ENCODE peak calls at places on chromosomes 5 and 9, in six cellular contexts. K is RWPE1, N is heart left ventricle, D is fibroblast of lung, H is upper lobe of left lung, S is psoas muscle. O is an unnamed sample.

GRCh38 chr5:173554989-173555705 is 61.3 kb downstream of the BOD1 start:
- DNase-seq in K (no peak), N (no peak), D (no peak), H (peak; percentile 63), S (no peak), O (no peak)

GRCh38 chr9:129483467-129484324 is 137.2 kb downstream of the C9orf50 start:
- DNase-seq in K (peak; percentile 89), N (peak; percentile 91), D (peak; percentile 94), H (no peak), S (peak; percentile 89), O (no peak)

GRCh38 chr9:98989036-98990000 is 45.6 kb downstream of the COL15A1 start:
- DNase-seq in K (peak; percentile 51), N (no peak), D (peak; percentile 100), H (no peak), S (peak; percentile 83), O (no peak)

GRCh38 chr9:129383415-129384088 is 205.5 kb upstream of the IER5L start:
- DNase-seq in K (peak; percentile 92), N (peak; percentile 92), D (peak; percentile 72), H (peak; percentile 95), S (peak; percentile 86), O (peak; percentile 65)

GRCh38 chr9:129406278-129407225 is 214.3 kb downstream of the C9orf50 start:
- DNase-seq in K (peak; percentile 87), N (peak; percentile 68), D (no peak), H (peak; percentile 83), S (peak; percentile 33), O (no peak)

GRCh38 chr5:115855959-115856358 is 14.2 kb downstream of the AP3S1 start:
- DNase-seq in K (no peak), N (no peak), D (peak; percentile 79), H (no peak), S (no peak), O (no peak)

GRCh38 chr9:35611230-35611797 is 6.3 kb downstream of the TESK1 start:
- DNase-seq in K (peak; percentile 18), N (no peak), D (peak; percentile 43), H (no peak), S (peak; percentile 51), O (peak; percentile 33)

GRCh38 chr5:58107704-58108103 is 352.2 kb downstream of the PLK2 start:
- DNase-seq in K (no peak), N (no peak), D (peak; percentile 8), H (no peak), S (no peak), O (no peak)

GRCh38 chr5:113140837-113141661 is 164.5 kb downstream of the DCP2 start:
- DNase-seq in K (peak; percentile 62), N (no peak), D (peak; percentile 84), H (no peak), S (peak; percentile 35), O (no peak)

GRCh38 chr5:141476132-141476909 is 555 bp downstream of the PCDHGC3 start:
- DNase-seq in K (peak; percentile 80), N (peak; percentile 74), D (peak; percentile 84), H (peak; percentile 90), S (peak; percentile 73), O (no peak)

GRCh38 chr9:7185612-7186011 is 427.8 kb downstream of the KDM4C start:
- DNase-seq in K (peak; percentile 41), N (no peak), D (peak; percentile 73), H (no peak), S (no peak), O (no peak)

GRCh38 chr5:172972557-172972956 is 11.0 kb upstream of the ATP6V0E1 start:
- DNase-seq in K (no peak), N (no peak), D (no peak), H (no peak), S (no peak), O (no peak)

GRCh38 chr5:395921-396714 is 46.9 kb upstream of the EXOC3 start:
- DNase-seq in K (no peak), N (peak; percentile 57), D (no peak), H (no peak), S (no peak), O (no peak)

GRCh38 chr9:124894741-124895170 is 32.8 kb downstream of the ARPC5L start:
- DNase-seq in K (peak; percentile 48), N (no peak), D (peak; percentile 61), H (no peak), S (no peak), O (peak; percentile 17)
- TF ChIP-seq CTCF in K (peak; percentile 56), N (peak; percentile 23), D (peak; percentile 63), H (peak; percentile 23), S (no peak), O (peak; percentile 31)

GRCh38 chr9:124595743-124596142 is 88.5 kb upstream of the NR5A1 start:
- DNase-seq in K (no peak), N (no peak), D (no peak), H (no peak), S (no peak), O (no peak)
- H3K27ac ChIP-seq in K (no peak overlapping the region), N (no peak overlapping the region), D (no peak overlapping the region), H (no peak overlapping the region), S (no peak overlapping the region), O (no peak overlapping the region)

GRCh38 chr5:77828445-77828844 is 52.3 kb upstream of the TBCA start:
- DNase-seq in K (no peak), N (no peak), D (no peak), H (no peak), S (no peak), O (no peak)
- TF ChIP-seq CTCF in K (peak; percentile 26), N (no peak), D (peak; percentile 21), H (no peak), S (no peak), O (no peak)

GRCh38 chr5:79578876-79579275 is 33.4 kb upstream of the TENT2 start:
- DNase-seq in K (no peak), N (no peak), D (no peak), H (no peak), S (no peak), O (no peak)
- H3K27ac ChIP-seq in K (no peak overlapping the region), N (no peak overlapping the region), D (no peak overlapping the region), H (no peak overlapping the region), S (no peak overlapping the region), O (no peak overlapping the region)

GRCh38 chr9:105712297-105712696 is 18.0 kb downstream of the TMEM38B start:
- DNase-seq in K (no peak), N (no peak), D (no peak), H (no peak), S (no peak), O (no peak)
- TF ChIP-seq CTCF in K (no peak), N (no peak), D (no peak), H (no peak), S (no peak), O (no peak)

GRCh38 chr9:133133680-133134418 is 12.8 kb upstream of the RALGDS start:
- DNase-seq in K (peak; percentile 99), N (peak; percentile 91), D (peak; percentile 90), H (peak; percentile 59), S (peak; percentile 89), O (peak; percentile 84)

GRCh38 chr9:133137451-133138231 is 16.6 kb upstream of the RALGDS start:
- DNase-seq in K (no peak), N (no peak), D (no peak), H (peak; percentile 89), S (peak; percentile 69), O (no peak)

GRCh38 chr9:133132174-133132573 is 11.1 kb upstream of the RALGDS start:
- DNase-seq in K (no peak), N (no peak), D (no peak), H (no peak), S (no peak), O (no peak)

GRCh38 chr9:133135193-133135745 is 14.2 kb upstream of the RALGDS start:
- DNase-seq in K (peak; percentile 100), N (no peak), D (peak; percentile 69), H (peak; percentile 89), S (peak; percentile 88), O (no peak)

DNA sequence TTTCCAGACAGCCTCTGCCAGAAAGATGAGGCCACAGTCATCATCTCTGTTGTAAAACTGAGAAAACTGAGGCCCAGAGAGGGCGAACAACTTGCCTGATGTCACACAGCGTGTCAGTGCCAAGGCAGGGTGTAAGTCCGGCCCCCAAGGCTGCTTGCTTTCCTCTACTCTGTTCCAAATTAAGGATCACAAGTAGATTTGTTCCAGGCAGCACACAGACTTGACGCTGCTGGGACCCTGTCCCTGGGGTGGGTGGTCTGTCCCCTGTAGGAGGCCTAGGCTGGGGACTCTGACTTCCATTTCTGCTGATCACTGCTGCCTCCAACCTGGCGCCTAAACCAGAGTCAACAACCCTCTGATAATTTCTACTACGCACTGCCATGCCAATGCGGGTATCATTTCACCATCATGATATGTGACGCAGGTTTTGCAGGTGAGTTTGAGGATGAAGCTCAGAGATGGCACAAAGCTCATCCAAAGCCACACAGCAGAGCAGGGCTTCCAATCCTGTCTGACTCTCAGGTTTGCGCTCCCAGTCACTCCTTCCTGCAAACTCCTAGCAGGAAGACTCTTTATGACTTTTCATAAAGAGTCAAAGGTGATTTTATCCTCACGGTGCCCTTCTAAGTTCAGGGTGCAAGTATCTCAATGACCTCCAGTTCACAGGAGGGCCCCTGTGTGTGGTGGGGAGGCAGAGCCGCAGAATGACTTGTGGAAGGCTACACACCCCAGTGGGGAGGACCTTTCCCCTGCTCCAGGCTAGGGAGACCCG is 13.6 kb upstream of the RALGDS start:
- DNase-seq in K (no peak), N (no peak), D (no peak), H (no peak), S (no peak), O (no peak)
- H3K27ac ChIP-seq in K (peak overlapping the region; percentile 95), N (peak overlapping the region; percentile 97), D (peak overlapping the region; percentile 94), H (peak overlapping the region; percentile 97), S (peak overlapping the region; percentile 99), O (peak overlapping the region; percentile 98)

DNA sequence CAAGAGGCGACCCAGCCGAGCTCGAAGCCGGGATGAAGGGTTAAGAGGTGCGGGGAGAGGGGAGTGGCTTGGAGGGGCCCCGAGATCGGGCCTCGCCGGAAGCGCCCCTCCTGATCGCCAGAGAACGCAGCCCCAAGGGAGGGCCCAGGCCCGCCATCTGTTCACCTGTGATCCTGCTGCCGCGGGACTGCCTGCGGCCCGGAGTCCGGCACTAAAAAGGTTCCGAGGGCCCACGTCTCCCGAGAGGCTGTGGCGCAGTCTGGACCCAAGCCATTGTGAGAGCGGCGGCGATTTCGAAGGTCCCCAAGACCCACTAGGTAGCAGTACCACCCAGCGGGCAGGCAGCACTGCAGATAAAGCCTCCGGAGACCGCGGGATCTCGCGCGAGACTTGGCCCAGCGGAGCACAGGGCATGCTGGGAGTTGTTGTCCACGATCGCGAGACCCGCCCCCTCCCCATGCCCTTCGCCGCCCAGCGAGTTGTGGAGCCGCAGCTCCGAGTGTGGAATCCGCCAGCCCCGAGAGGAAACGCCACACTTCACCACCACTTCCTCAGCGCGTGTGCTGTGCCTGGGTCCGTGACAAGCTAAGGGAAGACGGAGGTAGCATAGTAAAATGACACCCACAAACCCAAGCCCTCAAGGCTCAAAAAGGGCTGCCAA is at the start of gene KIAA1191:
- DNase-seq in K (peak; percentile 92), N (peak; percentile 98), D (peak; percentile 90), H (peak; percentile 97), S (peak; percentile 96), O (peak; percentile 95)
- TF ChIP-seq CTCF in K (no peak), N (no peak), D (peak; percentile 36), H (peak; percentile 11), S (no peak), O (no peak)